ENCODE peak calls at places on chromosome 6, in five cellular contexts. One of them, this sample, is unnamed.

GRCh38 chr6:45052325-45052724 is 275.8 kb upstream of the RUNX2 start:
- DNase-seq in lower lobe of right lung: no peak
- DNase-seq in hepatocyte: no peak
- DNase-seq in bronchial epithelial cell: peak
- DNase-seq in OCI-LY7: no peak
- DNase-seq in this sample: no peak

GRCh38 chr6:160395187-160395586 is 47.0 kb downstream of the SLC22A3 start:
- DNase-seq in lower lobe of right lung: no peak
- DNase-seq in hepatocyte: no peak
- DNase-seq in bronchial epithelial cell: no peak
- DNase-seq in OCI-LY7: no peak
- DNase-seq in this sample: no peak

GRCh38 chr6:47149554-47149953 is 107.4 kb upstream of the ADGRF1 start:
- DNase-seq in lower lobe of right lung: no peak
- DNase-seq in hepatocyte: no peak
- DNase-seq in bronchial epithelial cell: no peak
- DNase-seq in OCI-LY7: no peak
- DNase-seq in this sample: no peak

GRCh38 chr6:12545837-12546658 is 170.5 kb upstream of the PHACTR1 start:
- DNase-seq in lower lobe of right lung: no peak
- DNase-seq in hepatocyte: no peak
- DNase-seq in bronchial epithelial cell: peak
- DNase-seq in OCI-LY7: no peak
- DNase-seq in this sample: no peak

GRCh38 chr6:138206862-138207261 is 11.4 kb downstream of the PBOV1 start:
- DNase-seq in lower lobe of right lung: no peak
- DNase-seq in hepatocyte: no peak
- DNase-seq in bronchial epithelial cell: no peak
- DNase-seq in OCI-LY7: no peak
- DNase-seq in this sample: no peak

GRCh38 chr6:147675281-147675680 is 166.8 kb downstream of the SAMD5 start:
- DNase-seq in lower lobe of right lung: no peak
- DNase-seq in hepatocyte: no peak
- DNase-seq in bronchial epithelial cell: no peak
- DNase-seq in OCI-LY7: no peak
- DNase-seq in this sample: no peak

GRCh38 chr6:130864344-130864743 is 37.1 kb downstream of the SMLR1 start:
- DNase-seq in lower lobe of right lung: no peak
- DNase-seq in hepatocyte: no peak
- DNase-seq in bronchial epithelial cell: no peak
- DNase-seq in OCI-LY7: no peak
- DNase-seq in this sample: no peak

GRCh38 chr6:10582774-10583508 is 61.8 kb downstream of the GCNT2 start:
- DNase-seq in lower lobe of right lung: no peak
- DNase-seq in hepatocyte: peak
- DNase-seq in bronchial epithelial cell: peak
- DNase-seq in OCI-LY7: no peak
- DNase-seq in this sample: no peak

GRCh38 chr6:105136433-105137350 is 43.1 kb downstream of the POPDC3 start:
- DNase-seq in lower lobe of right lung: peak
- DNase-seq in hepatocyte: peak
- DNase-seq in bronchial epithelial cell: no peak
- DNase-seq in OCI-LY7: no peak
- DNase-seq in this sample: peak

GRCh38 chr6:131572686-131573415 is at the start of gene ARG1:
- DNase-seq in lower lobe of right lung: no peak
- DNase-seq in hepatocyte: no peak
- DNase-seq in bronchial epithelial cell: no peak
- DNase-seq in OCI-LY7: no peak
- DNase-seq in this sample: no peak

GRCh38 chr6:129281173-129281796 is 398.3 kb downstream of the LAMA2 start:
- DNase-seq in lower lobe of right lung: no peak
- DNase-seq in hepatocyte: no peak
- DNase-seq in bronchial epithelial cell: no peak
- DNase-seq in OCI-LY7: no peak
- DNase-seq in this sample: no peak

GRCh38 chr6:144284753-144285547 is at the start of gene UTRN:
- DNase-seq in lower lobe of right lung: peak
- DNase-seq in hepatocyte: peak
- DNase-seq in bronchial epithelial cell: peak
- DNase-seq in OCI-LY7: no peak
- DNase-seq in this sample: peak

GRCh38 chr6:44116643-44117382 is 10.4 kb downstream of the MRPL14 start:
- DNase-seq in lower lobe of right lung: no peak
- DNase-seq in hepatocyte: peak
- DNase-seq in bronchial epithelial cell: peak
- DNase-seq in OCI-LY7: no peak
- DNase-seq in this sample: no peak

GRCh38 chr6:56004421-56004820 is 129.0 kb upstream of the BMP5 start:
- DNase-seq in lower lobe of right lung: no peak
- DNase-seq in hepatocyte: no peak
- DNase-seq in bronchial epithelial cell: peak
- DNase-seq in OCI-LY7: no peak
- DNase-seq in this sample: no peak

GRCh38 chr6:16659471-16660156 is 101.6 kb downstream of the ATXN1 start:
- DNase-seq in lower lobe of right lung: no peak
- DNase-seq in hepatocyte: no peak
- DNase-seq in bronchial epithelial cell: no peak
- DNase-seq in OCI-LY7: no peak
- DNase-seq in this sample: no peak

GRCh38 chr6:17237246-17237645 is 43.9 kb upstream of the RBM24 start:
- DNase-seq in lower lobe of right lung: no peak
- DNase-seq in hepatocyte: no peak
- DNase-seq in bronchial epithelial cell: no peak
- DNase-seq in OCI-LY7: no peak
- DNase-seq in this sample: no peak

GRCh38 chr6:42279144-42279781 is 61.6 kb upstream of the MRPS10 start:
- DNase-seq in lower lobe of right lung: no peak
- DNase-seq in hepatocyte: peak
- DNase-seq in bronchial epithelial cell: peak
- DNase-seq in OCI-LY7: peak
- DNase-seq in this sample: peak

GRCh38 chr6:33433560-33434191 is 13.8 kb downstream of the SYNGAP1 start:
- DNase-seq in lower lobe of right lung: no peak
- DNase-seq in hepatocyte: peak
- DNase-seq in bronchial epithelial cell: no peak
- DNase-seq in OCI-LY7: no peak
- DNase-seq in this sample: no peak

GRCh38 chr6:100445512-100445911 is 19.2 kb downstream of the SIM1 start:
- DNase-seq in lower lobe of right lung: no peak
- DNase-seq in hepatocyte: no peak
- DNase-seq in bronchial epithelial cell: no peak
- DNase-seq in OCI-LY7: no peak
- DNase-seq in this sample: no peak

GRCh38 chr6:1689141-1689540 is 79.4 kb downstream of the FOXC1 start:
- DNase-seq in lower lobe of right lung: no peak
- DNase-seq in hepatocyte: no peak
- DNase-seq in bronchial epithelial cell: peak
- DNase-seq in OCI-LY7: no peak
- DNase-seq in this sample: no peak

GRCh38 chr6:98747960-98748359 is 86.4 kb upstream of the POU3F2 start:
- DNase-seq in lower lobe of right lung: no peak
- DNase-seq in hepatocyte: no peak
- DNase-seq in bronchial epithelial cell: no peak
- DNase-seq in OCI-LY7: no peak
- DNase-seq in this sample: no peak

GRCh38 chr6:163402616-163403015 is 11.9 kb upstream of the QKI start:
- DNase-seq in lower lobe of right lung: no peak
- DNase-seq in hepatocyte: no peak
- DNase-seq in bronchial epithelial cell: no peak
- DNase-seq in OCI-LY7: no peak
- DNase-seq in this sample: no peak

GRCh38 chr6:28537065-28537464 is 11.4 kb downstream of the GPX5 start:
- DNase-seq in lower lobe of right lung: no peak
- DNase-seq in hepatocyte: peak
- DNase-seq in bronchial epithelial cell: no peak
- DNase-seq in OCI-LY7: no peak
- DNase-seq in this sample: no peak

GRCh38 chr6:14092861-14093789 is 24.4 kb upstream of the CD83 start:
- DNase-seq in lower lobe of right lung: no peak
- DNase-seq in hepatocyte: no peak
- DNase-seq in bronchial epithelial cell: no peak
- DNase-seq in OCI-LY7: no peak
- DNase-seq in this sample: no peak

GRCh38 chr6:13831623-13832022 is 17.3 kb upstream of the MCUR1 start:
- DNase-seq in lower lobe of right lung: no peak
- DNase-seq in hepatocyte: no peak
- DNase-seq in bronchial epithelial cell: no peak
- DNase-seq in OCI-LY7: no peak
- DNase-seq in this sample: no peak

GRCh38 chr6:152748843-152749242 is 1.8 kb upstream of the VIP start:
- DNase-seq in lower lobe of right lung: no peak
- DNase-seq in hepatocyte: no peak
- DNase-seq in bronchial epithelial cell: peak
- DNase-seq in OCI-LY7: peak
- DNase-seq in this sample: no peak

GRCh38 chr6:51260003-51260402 is 441.3 kb downstream of the TFAP2B start:
- DNase-seq in lower lobe of right lung: no peak
- DNase-seq in hepatocyte: no peak
- DNase-seq in bronchial epithelial cell: no peak
- DNase-seq in OCI-LY7: no peak
- DNase-seq in this sample: no peak
- TF ChIP-seq CTCF in lower lobe of right lung: no peak
- TF ChIP-seq CTCF in hepatocyte: no peak
- TF ChIP-seq CTCF in bronchial epithelial cell: no peak
- TF ChIP-seq CTCF in OCI-LY7: no peak
- TF ChIP-seq CTCF in this sample: no peak

DNA sequence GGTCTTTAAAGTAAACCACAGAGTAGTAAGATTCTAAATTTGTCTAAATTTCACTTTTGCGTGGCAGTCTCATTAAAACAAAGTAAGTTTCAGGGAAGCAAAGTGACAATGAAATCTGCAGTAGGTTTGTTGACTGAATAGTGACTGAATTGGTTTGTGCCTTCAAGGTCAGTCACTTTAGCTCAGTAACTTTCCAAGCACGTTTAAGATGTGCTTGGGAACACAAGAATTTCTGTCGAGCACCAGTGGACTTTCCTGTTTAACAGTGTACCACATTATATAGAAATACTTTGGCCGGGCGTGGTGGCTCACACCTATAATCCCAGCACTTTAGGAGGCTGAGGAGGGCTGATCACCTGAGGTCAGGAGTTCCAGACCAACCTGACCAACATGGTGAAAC is 1.7 kb upstream of the CD24 start:
- DNase-seq in lower lobe of right lung: no peak
- DNase-seq in hepatocyte: peak
- DNase-seq in bronchial epithelial cell: no peak
- DNase-seq in OCI-LY7: no peak
- DNase-seq in this sample: no peak
- H3K4me3 ChIP-seq in lower lobe of right lung: no peak
- H3K4me3 ChIP-seq in hepatocyte: no peak
- H3K4me3 ChIP-seq in bronchial epithelial cell: no peak
- H3K4me3 ChIP-seq in OCI-LY7: peak
- H3K4me3 ChIP-seq in this sample: no peak

DNA sequence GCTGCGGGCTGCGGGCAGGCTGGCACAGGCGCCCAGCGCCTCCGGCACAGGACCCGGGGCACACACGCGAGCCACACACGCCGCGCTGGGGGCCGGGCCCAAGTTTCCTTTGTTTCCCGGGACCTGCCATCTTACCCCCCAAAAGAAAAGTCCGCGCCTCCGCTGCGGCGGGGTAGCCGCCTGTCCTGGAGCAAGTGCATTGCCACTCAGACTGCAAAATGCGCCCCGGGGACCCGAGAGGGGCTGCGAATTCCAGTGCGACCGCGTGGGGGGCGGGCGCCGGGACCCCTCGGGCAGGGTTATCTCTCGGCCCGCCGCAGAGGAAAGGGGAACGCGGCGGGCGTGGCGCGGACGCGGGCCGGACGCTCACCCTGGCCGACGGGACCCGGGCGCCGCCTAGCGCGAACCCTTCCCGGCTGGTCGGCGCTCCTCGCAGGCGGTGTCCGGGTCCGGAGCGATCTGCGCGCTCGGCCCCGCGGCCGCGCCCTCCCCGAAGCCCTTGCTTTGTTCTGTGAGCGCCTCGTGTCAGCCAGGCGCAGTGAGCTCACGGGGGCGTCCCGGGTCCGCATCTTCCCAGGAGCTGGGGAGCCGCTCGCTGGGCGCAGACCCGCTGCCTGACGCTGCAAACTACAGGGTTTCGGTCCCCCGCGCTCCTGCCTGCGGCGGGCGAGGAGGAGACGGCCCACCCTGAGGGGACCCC is 620 bp upstream of the CD24 start:
- DNase-seq in lower lobe of right lung: peak
- DNase-seq in hepatocyte: peak
- DNase-seq in bronchial epithelial cell: no peak
- DNase-seq in OCI-LY7: peak
- DNase-seq in this sample: peak
- TF ChIP-seq CTCF in lower lobe of right lung: peak
- TF ChIP-seq CTCF in hepatocyte: peak
- TF ChIP-seq CTCF in bronchial epithelial cell: peak
- TF ChIP-seq CTCF in OCI-LY7: peak
- TF ChIP-seq CTCF in this sample: peak

DNA sequence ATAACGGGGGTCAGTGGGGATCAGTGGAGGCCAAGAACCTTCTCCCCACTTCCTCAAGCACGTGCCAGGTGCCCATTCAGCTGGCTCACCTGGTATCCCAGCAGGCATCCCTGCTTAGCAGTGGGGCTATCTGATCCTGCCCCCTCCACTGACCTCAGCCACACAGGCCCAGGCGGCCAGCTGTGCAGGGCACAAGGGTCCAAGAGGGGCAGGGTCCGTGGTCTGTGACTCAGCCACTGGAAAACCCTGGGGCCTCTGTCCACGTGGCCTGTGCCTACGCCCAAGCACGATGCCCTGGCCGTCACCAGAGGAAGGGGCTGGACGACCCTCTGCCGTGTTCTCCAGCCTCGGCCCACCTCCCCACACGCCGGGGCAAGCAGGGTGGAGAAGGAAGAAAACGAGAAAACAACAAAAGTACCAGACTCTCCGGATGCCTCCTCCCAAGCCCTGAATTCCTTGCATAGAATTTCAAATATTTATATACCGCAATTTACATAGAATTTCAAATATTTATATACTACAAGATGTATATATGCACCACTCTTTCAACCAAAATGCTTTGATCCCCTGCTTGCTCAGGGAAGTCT is 12.1 kb downstream of the PXDC1 start:
- DNase-seq in lower lobe of right lung: no peak
- DNase-seq in hepatocyte: no peak
- DNase-seq in bronchial epithelial cell: no peak
- DNase-seq in OCI-LY7: no peak
- DNase-seq in this sample: no peak
- H3K4me3 ChIP-seq in lower lobe of right lung: no peak
- H3K4me3 ChIP-seq in hepatocyte: no peak
- H3K4me3 ChIP-seq in bronchial epithelial cell: no peak
- H3K4me3 ChIP-seq in OCI-LY7: no peak
- H3K4me3 ChIP-seq in this sample: no peak

DNA sequence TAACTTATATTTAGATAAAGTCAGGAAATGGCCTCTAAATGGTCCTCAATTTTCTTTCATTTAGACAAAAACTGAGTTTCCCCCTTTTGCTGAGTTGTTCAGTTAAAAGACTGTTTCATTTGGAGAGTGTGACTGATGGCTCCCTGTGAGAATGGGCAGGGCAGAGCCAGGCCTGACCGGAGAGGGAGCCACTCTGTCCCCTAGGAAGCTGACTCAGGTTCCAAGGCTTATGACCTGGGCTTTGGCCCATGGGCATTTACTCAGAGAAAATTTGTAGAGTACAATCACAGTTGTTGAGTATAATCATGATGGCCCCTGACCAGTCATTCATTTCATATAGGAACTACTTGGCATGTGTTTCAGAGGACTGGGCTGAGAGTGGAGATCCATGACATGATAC is 37.0 kb upstream of the AIG1 start:
- DNase-seq in lower lobe of right lung: no peak
- DNase-seq in hepatocyte: no peak
- DNase-seq in bronchial epithelial cell: no peak
- DNase-seq in OCI-LY7: no peak
- DNase-seq in this sample: no peak
- TF ChIP-seq CTCF in lower lobe of right lung: no peak
- TF ChIP-seq CTCF in hepatocyte: no peak
- TF ChIP-seq CTCF in bronchial epithelial cell: no peak
- TF ChIP-seq CTCF in OCI-LY7: no peak
- TF ChIP-seq CTCF in this sample: no peak

This sample was measured in spleen.